ENCODE peak calls at places on chromosomes 3 and 15, in seven cellular contexts. One of them, this sample, is unnamed.

GRCh38 chr3:188510366-188510765 is 356.4 kb downstream of the LPP start:
- DNase-seq in Peyer's patch: no peak
- DNase-seq in esophagus squamous epithelium: no peak
- DNase-seq in testis: no peak
- DNase-seq in stomach: no peak
- DNase-seq in tibial nerve: no peak
- DNase-seq in uterus: no peak
- DNase-seq in this sample: no peak

GRCh38 chr15:67771201-67771600 is 54.1 kb upstream of the SKOR1 start:
- DNase-seq in Peyer's patch: no peak
- DNase-seq in esophagus squamous epithelium: no peak
- DNase-seq in testis: no peak
- DNase-seq in stomach: no peak
- DNase-seq in tibial nerve: no peak
- DNase-seq in uterus: no peak
- DNase-seq in this sample: no peak

GRCh38 chr3:141056716-141057115 is 5.6 kb downstream of the SPSB4 start:
- DNase-seq in Peyer's patch: no peak
- DNase-seq in esophagus squamous epithelium: no peak
- DNase-seq in testis: no peak
- DNase-seq in stomach: no peak
- DNase-seq in tibial nerve: no peak
- DNase-seq in uterus: no peak
- DNase-seq in this sample: no peak

GRCh38 chr3:42829083-42829627 is 19.9 kb downstream of the ACKR2 start:
- DNase-seq in Peyer's patch: peak
- DNase-seq in esophagus squamous epithelium: no peak
- DNase-seq in testis: no peak
- DNase-seq in stomach: no peak
- DNase-seq in tibial nerve: no peak
- DNase-seq in uterus: no peak
- DNase-seq in this sample: no peak

GRCh38 chr3:110579841-110580550 is 491.6 kb upstream of the NECTIN3 start:
- DNase-seq in Peyer's patch: no peak
- DNase-seq in esophagus squamous epithelium: no peak
- DNase-seq in testis: no peak
- DNase-seq in stomach: no peak
- DNase-seq in tibial nerve: no peak
- DNase-seq in uterus: no peak
- DNase-seq in this sample: no peak

GRCh38 chr15:27844018-27844666 is 255.0 kb downstream of the OCA2 start:
- DNase-seq in Peyer's patch: no peak
- DNase-seq in esophagus squamous epithelium: no peak
- DNase-seq in testis: no peak
- DNase-seq in stomach: no peak
- DNase-seq in tibial nerve: no peak
- DNase-seq in uterus: no peak
- DNase-seq in this sample: no peak

GRCh38 chr3:194686414-194686815 is 732 bp downstream of the FAM43A start:
- DNase-seq in Peyer's patch: no peak
- DNase-seq in esophagus squamous epithelium: no peak
- DNase-seq in testis: no peak
- DNase-seq in stomach: no peak
- DNase-seq in tibial nerve: no peak
- DNase-seq in uterus: no peak
- DNase-seq in this sample: no peak

GRCh38 chr3:65107174-65107573 is 419.4 kb upstream of the ADAMTS9 start:
- DNase-seq in Peyer's patch: no peak
- DNase-seq in esophagus squamous epithelium: no peak
- DNase-seq in testis: peak
- DNase-seq in stomach: no peak
- DNase-seq in tibial nerve: no peak
- DNase-seq in uterus: peak
- DNase-seq in this sample: no peak

GRCh38 chr3:137647179-137647578 is 116.9 kb upstream of the SOX14 start:
- DNase-seq in Peyer's patch: no peak
- DNase-seq in esophagus squamous epithelium: no peak
- DNase-seq in testis: no peak
- DNase-seq in stomach: no peak
- DNase-seq in tibial nerve: no peak
- DNase-seq in uterus: no peak
- DNase-seq in this sample: no peak

GRCh38 chr3:72382460-72382859 is 465.8 kb downstream of the SHQ1 start:
- DNase-seq in Peyer's patch: no peak
- DNase-seq in esophagus squamous epithelium: no peak
- DNase-seq in testis: no peak
- DNase-seq in stomach: no peak
- DNase-seq in tibial nerve: no peak
- DNase-seq in uterus: no peak
- DNase-seq in this sample: no peak

DNA sequence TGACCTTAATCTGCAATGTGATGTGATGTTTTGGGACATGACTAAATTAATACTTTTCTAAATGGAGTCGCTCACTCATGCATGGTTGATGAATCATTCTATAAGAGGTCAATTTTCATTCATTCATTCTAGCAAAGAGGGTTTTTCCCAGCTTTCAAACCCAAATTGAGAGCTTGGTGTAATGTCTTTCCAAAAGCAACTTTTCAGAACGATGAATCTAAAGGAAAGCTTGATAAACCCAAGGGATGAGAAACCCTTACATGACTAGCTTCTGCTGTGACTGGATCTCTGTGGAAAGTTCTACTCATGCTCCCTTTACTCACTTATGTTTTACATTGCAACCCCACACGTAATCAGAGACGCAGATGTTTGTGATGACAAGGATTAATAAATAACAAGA is 47.7 kb downstream of the PDZRN3 start:
- DNase-seq in Peyer's patch: no peak
- DNase-seq in esophagus squamous epithelium: no peak
- DNase-seq in testis: no peak
- DNase-seq in stomach: no peak
- DNase-seq in tibial nerve: no peak
- DNase-seq in uterus: no peak
- DNase-seq in this sample: no peak
- TF ChIP-seq POLR2A in Peyer's patch: no peak
- TF ChIP-seq POLR2A in esophagus squamous epithelium: no peak
- TF ChIP-seq POLR2A in testis: no peak
- TF ChIP-seq POLR2A in stomach: no peak
- TF ChIP-seq POLR2A in tibial nerve: no peak
- TF ChIP-seq POLR2A in uterus: no peak
- TF ChIP-seq POLR2A in this sample: no peak

DNA sequence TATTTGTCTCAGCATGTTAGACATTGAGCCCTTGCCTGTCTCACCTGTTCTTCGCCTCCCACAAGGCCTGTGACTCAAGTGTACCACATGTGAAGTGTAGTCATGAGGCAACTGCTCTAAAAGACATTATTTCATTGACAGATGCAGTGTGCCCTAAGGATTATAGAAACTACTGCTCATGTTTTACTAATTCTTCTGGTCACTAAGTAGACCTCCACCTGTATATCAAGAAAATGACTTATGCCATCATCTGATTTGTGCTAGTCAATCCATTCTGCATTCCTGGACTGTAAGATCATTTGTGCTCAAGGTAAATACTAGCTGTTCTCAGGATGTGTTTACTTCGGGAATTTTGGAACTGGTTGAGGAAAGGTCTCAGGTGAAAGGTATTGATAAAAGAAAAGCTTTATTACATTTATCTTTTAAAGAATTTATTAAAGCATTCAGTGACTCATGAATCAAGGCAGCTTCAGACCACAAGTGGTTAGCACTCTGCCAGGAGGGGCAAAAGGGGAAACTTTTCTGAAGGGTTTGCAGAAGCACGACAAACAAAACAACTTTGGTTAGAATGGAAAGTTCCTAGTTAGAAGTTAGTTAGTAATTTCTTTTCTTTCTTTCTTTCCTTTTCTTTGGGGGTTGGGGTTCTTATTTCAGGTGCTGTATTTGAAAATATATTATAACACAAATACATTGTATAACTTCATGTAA is 465.3 kb upstream of the CBLB start:
- DNase-seq in Peyer's patch: no peak
- DNase-seq in esophagus squamous epithelium: no peak
- DNase-seq in testis: no peak
- DNase-seq in stomach: no peak
- DNase-seq in tibial nerve: no peak
- DNase-seq in uterus: no peak
- DNase-seq in this sample: no peak
- H3K4me3 ChIP-seq in Peyer's patch: no peak
- H3K4me3 ChIP-seq in esophagus squamous epithelium: no peak
- H3K4me3 ChIP-seq in testis: no peak
- H3K4me3 ChIP-seq in stomach: no peak
- H3K4me3 ChIP-seq in tibial nerve: no peak
- H3K4me3 ChIP-seq in uterus: no peak
- H3K4me3 ChIP-seq in this sample: no peak

DNA sequence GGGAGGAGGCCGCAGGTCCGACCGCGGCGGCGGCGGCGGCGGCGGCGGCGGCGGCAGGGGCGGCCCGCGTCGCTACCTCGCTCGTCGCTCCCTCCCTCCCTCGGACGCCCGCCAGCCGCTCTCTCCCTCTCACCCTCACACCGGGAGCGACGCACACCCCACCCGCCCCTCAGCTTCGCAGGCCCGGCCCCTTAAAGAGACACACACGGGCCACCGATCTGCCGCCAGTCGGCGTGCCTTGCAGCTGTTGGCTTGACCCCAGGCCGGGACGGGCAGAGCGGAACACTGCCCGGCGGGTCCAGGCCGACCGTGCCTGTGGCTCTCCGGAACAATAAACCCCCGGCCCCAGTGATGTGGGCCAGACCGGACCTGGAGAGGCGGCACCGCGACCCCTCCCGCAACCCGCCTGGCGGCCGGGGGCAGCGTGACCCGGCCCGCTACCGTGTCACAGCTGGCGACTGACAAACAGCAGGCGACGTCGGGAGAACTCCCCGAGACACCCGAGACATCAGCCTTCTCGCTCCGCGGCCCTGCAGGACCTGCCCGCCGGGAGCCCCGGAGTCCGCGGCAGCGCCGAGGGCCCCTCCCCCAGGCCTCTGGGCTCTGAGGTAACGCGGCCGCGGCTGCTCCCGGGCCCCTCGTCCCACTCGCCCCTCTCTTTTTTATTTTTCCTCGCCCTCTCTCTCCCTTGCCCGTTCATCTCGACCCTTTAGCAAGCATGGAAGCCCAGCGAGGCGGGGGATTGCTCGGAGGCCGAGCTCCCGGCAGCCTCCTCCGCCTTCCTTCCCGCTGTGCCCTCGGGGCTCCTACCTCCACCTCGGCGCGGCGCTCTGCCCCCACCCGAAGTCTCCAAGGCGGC is at the start of gene SETD2:
- DNase-seq in Peyer's patch: peak
- DNase-seq in esophagus squamous epithelium: peak
- DNase-seq in testis: peak
- DNase-seq in stomach: peak
- DNase-seq in tibial nerve: peak
- DNase-seq in uterus: peak
- DNase-seq in this sample: peak
- TF ChIP-seq POLR2A in Peyer's patch: peak
- TF ChIP-seq POLR2A in esophagus squamous epithelium: no peak
- TF ChIP-seq POLR2A in testis: no peak
- TF ChIP-seq POLR2A in stomach: no peak
- TF ChIP-seq POLR2A in tibial nerve: peak
- TF ChIP-seq POLR2A in uterus: no peak
- TF ChIP-seq POLR2A in this sample: no peak

DNA sequence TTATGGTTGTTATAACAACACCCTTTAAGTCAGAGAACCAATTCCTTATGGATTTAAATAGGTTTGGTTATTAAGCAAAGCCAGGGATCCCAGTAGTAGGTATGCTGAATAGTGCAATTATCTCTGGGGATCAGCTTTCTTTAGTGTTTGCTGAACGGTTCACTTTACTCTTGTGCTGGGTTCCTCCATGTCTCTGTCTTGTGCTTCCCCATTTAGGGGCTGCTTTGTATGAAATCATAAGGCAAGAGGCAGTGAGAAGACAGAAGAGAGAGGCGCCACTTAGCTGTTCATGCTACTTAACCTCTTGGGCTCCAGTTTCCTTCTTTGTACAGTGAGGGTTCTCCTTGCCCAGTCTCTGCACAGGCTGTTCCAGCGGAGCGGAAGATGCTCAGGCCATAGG is 3.5 kb downstream of the ST6GAL1 start:
- DNase-seq in Peyer's patch: no peak
- DNase-seq in esophagus squamous epithelium: no peak
- DNase-seq in testis: no peak
- DNase-seq in stomach: no peak
- DNase-seq in tibial nerve: no peak
- DNase-seq in uterus: no peak
- DNase-seq in this sample: no peak
- H3K4me3 ChIP-seq in Peyer's patch: no peak
- H3K4me3 ChIP-seq in esophagus squamous epithelium: no peak
- H3K4me3 ChIP-seq in testis: no peak
- H3K4me3 ChIP-seq in stomach: no peak
- H3K4me3 ChIP-seq in tibial nerve: no peak
- H3K4me3 ChIP-seq in uterus: no peak
- H3K4me3 ChIP-seq in this sample: no peak

GRCh38 chr15:92808611-92809063 is 91.5 kb upstream of the CHD2 start:
- DNase-seq in Peyer's patch: no peak
- DNase-seq in esophagus squamous epithelium: no peak
- DNase-seq in testis: no peak
- DNase-seq in stomach: no peak
- DNase-seq in tibial nerve: no peak
- DNase-seq in uterus: peak
- DNase-seq in this sample: peak
- TF ChIP-seq POLR2A in Peyer's patch: no peak
- TF ChIP-seq POLR2A in esophagus squamous epithelium: no peak
- TF ChIP-seq POLR2A in testis: no peak
- TF ChIP-seq POLR2A in stomach: no peak
- TF ChIP-seq POLR2A in tibial nerve: no peak
- TF ChIP-seq POLR2A in uterus: no peak
- TF ChIP-seq POLR2A in this sample: no peak

GRCh38 chr3:37575284-37575683 is 286.4 kb upstream of the CTDSPL start:
- DNase-seq in Peyer's patch: no peak
- DNase-seq in esophagus squamous epithelium: no peak
- DNase-seq in testis: no peak
- DNase-seq in stomach: no peak
- DNase-seq in tibial nerve: no peak
- DNase-seq in uterus: no peak
- DNase-seq in this sample: no peak
- H3K4me3 ChIP-seq in Peyer's patch: no peak
- H3K4me3 ChIP-seq in esophagus squamous epithelium: no peak
- H3K4me3 ChIP-seq in testis: no peak
- H3K4me3 ChIP-seq in stomach: no peak
- H3K4me3 ChIP-seq in tibial nerve: no peak
- H3K4me3 ChIP-seq in uterus: no peak
- H3K4me3 ChIP-seq in this sample: no peak

DNA sequence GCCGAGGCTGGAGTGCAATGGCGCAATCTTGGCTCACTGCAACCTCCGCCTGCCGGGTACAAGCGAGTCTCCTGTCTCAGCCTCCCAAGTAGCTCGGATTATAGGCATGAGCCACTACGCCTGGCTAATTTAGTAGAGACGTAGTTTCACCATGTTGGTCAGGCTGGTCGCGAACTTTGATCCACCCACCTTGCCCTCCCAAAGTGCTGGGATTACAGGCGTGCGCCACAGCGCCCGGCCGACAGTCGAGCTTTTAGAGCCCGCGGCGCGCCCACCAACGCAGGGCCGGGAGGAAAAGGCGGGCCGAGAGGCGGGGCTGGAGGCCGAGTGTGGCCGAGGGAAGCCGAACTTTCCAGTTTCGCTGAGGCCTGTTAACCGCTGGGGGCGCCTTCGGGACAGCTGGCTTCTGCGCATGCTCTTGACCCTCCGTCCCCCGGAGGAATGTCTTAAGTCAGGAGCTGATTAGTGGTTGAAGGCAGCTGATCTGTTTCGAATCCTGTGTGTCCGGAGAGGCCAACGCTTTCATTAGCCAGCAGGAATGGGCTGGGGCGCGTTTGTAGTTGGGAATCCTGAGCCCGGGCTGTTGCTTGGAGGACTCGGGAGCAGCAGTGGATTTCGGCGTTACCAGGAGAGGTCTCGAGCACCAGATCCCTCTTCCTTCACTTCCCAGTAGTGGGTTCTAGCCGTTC is 10.0 kb downstream of the RPLP1 start:
- DNase-seq in Peyer's patch: peak
- DNase-seq in esophagus squamous epithelium: peak
- DNase-seq in testis: peak
- DNase-seq in stomach: peak
- DNase-seq in tibial nerve: peak
- DNase-seq in uterus: peak
- DNase-seq in this sample: peak
- TF ChIP-seq POLR2A in Peyer's patch: peak
- TF ChIP-seq POLR2A in esophagus squamous epithelium: peak
- TF ChIP-seq POLR2A in testis: peak
- TF ChIP-seq POLR2A in stomach: peak
- TF ChIP-seq POLR2A in tibial nerve: peak
- TF ChIP-seq POLR2A in uterus: peak
- TF ChIP-seq POLR2A in this sample: peak

This sample was measured in adrenal gland.